ENCODE peak calls at places on chromosomes 13 and 19, in ten cellular contexts. S is astrocyte, I is HL-60, L is iris pigment epithelial cell, Y is omental fat pad, W is T1000, N is AG08395, R is HuH-7, B is kidney glomerular epithelial cell, K is putamen. G is an unnamed sample.

GRCh38 chr13:89066868-89067466 is 1395.8 kb downstream of the SLITRK5 start:
- DNase-seq in S (peak; percentile 13), I (peak; percentile 67), L (peak; percentile 30), Y (no peak), W (no peak), N (no peak), R (no peak), B (peak; percentile 53), K (peak; percentile 37), G (peak; percentile 65)

GRCh38 chr13:39571502-39572092 is 31.4 kb downstream of the LHFPL6 start:
- DNase-seq in S (no peak), I (no peak), L (no peak), Y (no peak), W (no peak), N (no peak), R (no peak), B (no peak), K (no peak), G (no peak)

GRCh38 chr19:55650602-55651230 is 2.7 kb downstream of the CCDC106 start:
- DNase-seq in S (no peak), I (no peak), L (no peak), Y (no peak), W (no peak), N (no peak), R (no peak), B (no peak), K (no peak), G (no peak)

GRCh38 chr13:82749551-82749950 is 1132.7 kb downstream of the SLITRK1 start:
- DNase-seq in S (no peak), I (no peak), L (peak; percentile 36), Y (no peak), W (no peak), N (no peak), R (no peak), B (no peak), K (no peak), G (no peak)

GRCh38 chr13:46665630-46666482 is 112.9 kb downstream of the LRCH1 start:
- DNase-seq in S (no peak), I (no peak), L (peak; percentile 33), Y (no peak), W (no peak), N (no peak), R (peak; percentile 10), B (no peak), K (no peak), G (peak; percentile 59)

GRCh38 chr19:39156230-39156890 is 30.8 kb downstream of the PAK4 start:
- DNase-seq in S (peak; percentile 20), I (no peak), L (peak; percentile 10), Y (no peak), W (no peak), N (peak; percentile 31), R (no peak), B (no peak), K (no peak), G (no peak)

GRCh38 chr13:77779461-77780272 is 82.2 kb downstream of the SLAIN1 start:
- DNase-seq in S (peak; percentile 39), I (peak; percentile 93), L (peak; percentile 63), Y (no peak), W (no peak), N (peak; percentile 54), R (no peak), B (peak; percentile 55), K (peak; percentile 42), G (peak; percentile 85)

GRCh38 chr13:99356216-99357089 is 49.3 kb upstream of the GPR183 start:
- DNase-seq in S (peak; percentile 91), I (peak; percentile 45), L (peak; percentile 94), Y (no peak), W (no peak), N (peak; percentile 65), R (no peak), B (peak; percentile 60), K (peak; percentile 43), G (peak; percentile 49)

GRCh38 chr13:23160241-23161175 is 20.3 kb upstream of the SGCG start:
- DNase-seq in S (no peak), I (no peak), L (no peak), Y (no peak), W (no peak), N (peak; percentile 22), R (no peak), B (no peak), K (no peak), G (peak; percentile 2)

GRCh38 chr13:43664700-43665191 is 122.0 kb downstream of the ENOX1 start:
- DNase-seq in S (peak; percentile 57), I (no peak), L (peak; percentile 86), Y (no peak), W (peak; percentile 31), N (peak; percentile 55), R (no peak), B (peak; percentile 10), K (no peak), G (peak; percentile 65)

GRCh38 chr13:73714522-73714921 is 419.7 kb downstream of the KLF12 start:
- DNase-seq in S (no peak), I (no peak), L (no peak), Y (no peak), W (no peak), N (no peak), R (no peak), B (no peak), K (no peak), G (no peak)

GRCh38 chr13:90395348-90395747 is 952.1 kb upstream of the MIR17HG start:
- DNase-seq in S (no peak), I (no peak), L (no peak), Y (no peak), W (no peak), N (no peak), R (no peak), B (no peak), K (no peak), G (no peak)

G was measured in renal cortical epithelial cell.